ENCODE peak calls at places on chromosomes 2 and 18, in eight cellular contexts. One of them, this sample, is unnamed. For H3K27me3 and H3K4me1, the result is how much of the 10 kb centered on the place peaks cover.

GRCh38 chr2:143778981-143779380 is 649.8 kb downstream of the ARHGAP15 start:
- DNase-seq in GM23338: peak
- DNase-seq in cardiac muscle cell: no peak
- DNase-seq in left ventricle myocardium inferior: no peak
- DNase-seq in adrenal gland: no peak
- DNase-seq in upper lobe of right lung: no peak
- DNase-seq in HepG2: no peak
- DNase-seq in pancreas: no peak
- DNase-seq in this sample: no peak

GRCh38 chr2:145166716-145167115 is 646.8 kb upstream of the ZEB2 start:
- DNase-seq in left ventricle myocardium inferior: no peak
- DNase-seq in GM23338: no peak
- DNase-seq in pancreas: no peak
- DNase-seq in cardiac muscle cell: no peak
- DNase-seq in HepG2: no peak
- DNase-seq in adrenal gland: no peak
- DNase-seq in upper lobe of right lung: no peak
- DNase-seq in this sample: no peak

GRCh38 chr2:146992057-146992456 is 852.8 kb upstream of the ACVR2A start:
- DNase-seq in left ventricle myocardium inferior: no peak
- DNase-seq in HepG2: no peak
- DNase-seq in GM23338: no peak
- DNase-seq in cardiac muscle cell: peak
- DNase-seq in pancreas: no peak
- DNase-seq in adrenal gland: no peak
- DNase-seq in upper lobe of right lung: no peak
- DNase-seq in this sample: no peak

GRCh38 chr2:84958135-84959044 is 12.6 kb upstream of the KCMF1 start:
- DNase-seq in cardiac muscle cell: peak
- DNase-seq in GM23338: peak
- DNase-seq in upper lobe of right lung: peak
- DNase-seq in adrenal gland: no peak
- DNase-seq in pancreas: peak
- DNase-seq in left ventricle myocardium inferior: no peak
- DNase-seq in HepG2: peak
- DNase-seq in this sample: peak

GRCh38 chr2:232372231-232373208 is 6.0 kb upstream of the ALPP start:
- DNase-seq in left ventricle myocardium inferior: no peak
- DNase-seq in GM23338: no peak
- DNase-seq in adrenal gland: no peak
- DNase-seq in HepG2: no peak
- DNase-seq in cardiac muscle cell: peak
- DNase-seq in pancreas: no peak
- DNase-seq in upper lobe of right lung: peak
- DNase-seq in this sample: no peak

GRCh38 chr2:219404291-219404910 is 13.8 kb upstream of the DES start:
- DNase-seq in adrenal gland: no peak
- DNase-seq in upper lobe of right lung: no peak
- DNase-seq in cardiac muscle cell: no peak
- DNase-seq in left ventricle myocardium inferior: no peak
- DNase-seq in GM23338: peak
- DNase-seq in HepG2: no peak
- DNase-seq in pancreas: no peak
- DNase-seq in this sample: no peak

GRCh38 chr2:2910259-2910658 is 467.4 kb downstream of the EIPR1 start:
- DNase-seq in cardiac muscle cell: no peak
- DNase-seq in left ventricle myocardium inferior: no peak
- DNase-seq in pancreas: no peak
- DNase-seq in GM23338: no peak
- DNase-seq in upper lobe of right lung: no peak
- DNase-seq in adrenal gland: no peak
- DNase-seq in HepG2: no peak
- DNase-seq in this sample: no peak

GRCh38 chr2:85794491-85795121 is 40.8 kb downstream of the ATOH8 start:
- DNase-seq in GM23338: no peak
- DNase-seq in left ventricle myocardium inferior: no peak
- DNase-seq in HepG2: no peak
- DNase-seq in pancreas: no peak
- DNase-seq in cardiac muscle cell: no peak
- DNase-seq in upper lobe of right lung: peak
- DNase-seq in adrenal gland: no peak
- DNase-seq in this sample: no peak

GRCh38 chr2:223751012-223751411 is 86.4 kb downstream of the AP1S3 start:
- DNase-seq in left ventricle myocardium inferior: no peak
- DNase-seq in HepG2: peak
- DNase-seq in GM23338: no peak
- DNase-seq in upper lobe of right lung: no peak
- DNase-seq in pancreas: no peak
- DNase-seq in adrenal gland: no peak
- DNase-seq in cardiac muscle cell: no peak
- DNase-seq in this sample: no peak

GRCh38 chr2:197075754-197076337 is 149.3 kb upstream of the PGAP1 start:
- DNase-seq in GM23338: peak
- DNase-seq in upper lobe of right lung: no peak
- DNase-seq in adrenal gland: no peak
- DNase-seq in pancreas: no peak
- DNase-seq in cardiac muscle cell: peak
- DNase-seq in HepG2: peak
- DNase-seq in left ventricle myocardium inferior: no peak
- DNase-seq in this sample: no peak

GRCh38 chr2:102149243-102149642 is 6.7 kb downstream of the IL1R1 start:
- DNase-seq in cardiac muscle cell: no peak
- DNase-seq in HepG2: no peak
- DNase-seq in left ventricle myocardium inferior: no peak
- DNase-seq in pancreas: no peak
- DNase-seq in GM23338: no peak
- DNase-seq in upper lobe of right lung: no peak
- DNase-seq in adrenal gland: no peak
- DNase-seq in this sample: no peak

GRCh38 chr2:628651-629050 is 48.6 kb downstream of the TMEM18 start:
- DNase-seq in GM23338: no peak
- DNase-seq in HepG2: no peak
- DNase-seq in adrenal gland: no peak
- DNase-seq in cardiac muscle cell: no peak
- DNase-seq in left ventricle myocardium inferior: no peak
- DNase-seq in upper lobe of right lung: no peak
- DNase-seq in pancreas: no peak
- DNase-seq in this sample: no peak

GRCh38 chr2:41772697-41773096 is 275.1 kb upstream of the PKDCC start:
- DNase-seq in left ventricle myocardium inferior: no peak
- DNase-seq in GM23338: no peak
- DNase-seq in adrenal gland: no peak
- DNase-seq in pancreas: no peak
- DNase-seq in HepG2: no peak
- DNase-seq in upper lobe of right lung: no peak
- DNase-seq in cardiac muscle cell: no peak
- DNase-seq in this sample: no peak

GRCh38 chr2:186130678-186131511 is 355.2 kb upstream of the ZC3H15 start:
- DNase-seq in GM23338: peak
- DNase-seq in pancreas: no peak
- DNase-seq in upper lobe of right lung: no peak
- DNase-seq in left ventricle myocardium inferior: no peak
- DNase-seq in cardiac muscle cell: no peak
- DNase-seq in HepG2: no peak
- DNase-seq in adrenal gland: no peak
- DNase-seq in this sample: no peak

GRCh38 chr18:8816233-8816632 is 110.9 kb downstream of the MTCL1 start:
- DNase-seq in adrenal gland: no peak
- DNase-seq in GM23338: no peak
- DNase-seq in pancreas: no peak
- DNase-seq in cardiac muscle cell: peak
- DNase-seq in left ventricle myocardium inferior: no peak
- DNase-seq in HepG2: no peak
- DNase-seq in upper lobe of right lung: no peak
- DNase-seq in this sample: no peak

GRCh38 chr18:23137788-23138216 is 2.5 kb downstream of the CABLES1 start:
- DNase-seq in left ventricle myocardium inferior: no peak
- DNase-seq in upper lobe of right lung: no peak
- DNase-seq in cardiac muscle cell: no peak
- DNase-seq in HepG2: no peak
- DNase-seq in GM23338: no peak
- DNase-seq in pancreas: no peak
- DNase-seq in adrenal gland: no peak
- DNase-seq in this sample: peak

GRCh38 chr2:25700221-25700660 is 26.9 kb upstream of the DTNB start:
- DNase-seq in HepG2: peak
- DNase-seq in adrenal gland: peak
- DNase-seq in left ventricle myocardium inferior: no peak
- DNase-seq in upper lobe of right lung: peak
- DNase-seq in pancreas: no peak
- DNase-seq in cardiac muscle cell: peak
- DNase-seq in GM23338: peak
- DNase-seq in this sample: peak

GRCh38 chr2:10716581-10716980 is 4.8 kb upstream of the ATP6V1C2 start:
- DNase-seq in left ventricle myocardium inferior: no peak
- DNase-seq in upper lobe of right lung: no peak
- DNase-seq in cardiac muscle cell: no peak
- DNase-seq in pancreas: no peak
- DNase-seq in adrenal gland: no peak
- DNase-seq in GM23338: no peak
- DNase-seq in HepG2: no peak
- DNase-seq in this sample: no peak
- H3K27me3 ChIP-seq in left ventricle myocardium inferior: half or more
- H3K27me3 ChIP-seq in upper lobe of right lung: under half
- H3K27me3 ChIP-seq in cardiac muscle cell: half or more
- H3K27me3 ChIP-seq in pancreas: under half
- H3K27me3 ChIP-seq in adrenal gland: under half
- H3K27me3 ChIP-seq in GM23338: under half
- H3K27me3 ChIP-seq in HepG2: half or more
- H3K27me3 ChIP-seq in this sample: under half

GRCh38 chr2:133380991-133381390 is 187.3 kb downstream of the NCKAP5 start:
- DNase-seq in GM23338: no peak
- DNase-seq in HepG2: no peak
- DNase-seq in left ventricle myocardium inferior: no peak
- DNase-seq in pancreas: no peak
- DNase-seq in cardiac muscle cell: no peak
- DNase-seq in upper lobe of right lung: no peak
- DNase-seq in adrenal gland: no peak
- DNase-seq in this sample: no peak

GRCh38 chr2:133377599-133377998 is 190.7 kb downstream of the NCKAP5 start:
- DNase-seq in adrenal gland: no peak
- DNase-seq in HepG2: no peak
- DNase-seq in pancreas: no peak
- DNase-seq in GM23338: peak
- DNase-seq in left ventricle myocardium inferior: no peak
- DNase-seq in upper lobe of right lung: no peak
- DNase-seq in cardiac muscle cell: no peak
- DNase-seq in this sample: no peak

GRCh38 chr2:133379159-133379558 is 189.1 kb downstream of the NCKAP5 start:
- DNase-seq in left ventricle myocardium inferior: no peak
- DNase-seq in GM23338: no peak
- DNase-seq in cardiac muscle cell: no peak
- DNase-seq in pancreas: no peak
- DNase-seq in HepG2: no peak
- DNase-seq in upper lobe of right lung: no peak
- DNase-seq in adrenal gland: no peak
- DNase-seq in this sample: no peak

GRCh38 chr2:133377021-133377481 is 191.2 kb downstream of the NCKAP5 start:
- DNase-seq in pancreas: no peak
- DNase-seq in upper lobe of right lung: no peak
- DNase-seq in left ventricle myocardium inferior: no peak
- DNase-seq in cardiac muscle cell: no peak
- DNase-seq in GM23338: no peak
- DNase-seq in HepG2: no peak
- DNase-seq in adrenal gland: no peak
- DNase-seq in this sample: no peak

DNA sequence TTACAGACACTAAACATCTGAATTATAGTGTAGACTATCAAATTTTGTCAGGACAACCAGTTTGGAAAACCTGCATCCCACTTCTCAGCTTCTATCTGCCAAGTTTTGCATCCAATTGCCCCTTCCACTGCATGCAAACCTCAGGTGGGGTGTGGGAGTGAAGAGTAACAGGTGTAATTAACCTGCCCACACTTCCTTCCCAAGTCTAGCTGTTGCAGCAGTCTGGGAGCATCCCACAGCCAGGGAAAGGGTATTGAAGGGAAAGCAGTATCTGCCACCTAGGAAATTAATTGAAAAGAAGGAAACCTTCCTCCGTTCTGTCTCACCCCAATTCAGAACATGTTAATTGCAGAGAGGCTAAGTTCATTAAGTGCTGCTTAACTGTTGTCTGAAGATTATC is 189.9 kb downstream of the NCKAP5 start:
- DNase-seq in pancreas: no peak
- DNase-seq in HepG2: no peak
- DNase-seq in adrenal gland: no peak
- DNase-seq in GM23338: no peak
- DNase-seq in left ventricle myocardium inferior: no peak
- DNase-seq in cardiac muscle cell: no peak
- DNase-seq in upper lobe of right lung: no peak
- DNase-seq in this sample: no peak
- H3K4me1 ChIP-seq in pancreas: under half
- H3K4me1 ChIP-seq in HepG2: under half
- H3K4me1 ChIP-seq in adrenal gland: under half
- H3K4me1 ChIP-seq in GM23338: under half
- H3K4me1 ChIP-seq in left ventricle myocardium inferior: under half
- H3K4me1 ChIP-seq in cardiac muscle cell: under half
- H3K4me1 ChIP-seq in upper lobe of right lung: under half
- H3K4me1 ChIP-seq in this sample: under half

GRCh38 chr2:127561371-127561770 is 25.9 kb downstream of the MYO7B start:
- DNase-seq in pancreas: no peak
- DNase-seq in left ventricle myocardium inferior: no peak
- DNase-seq in HepG2: no peak
- DNase-seq in cardiac muscle cell: no peak
- DNase-seq in upper lobe of right lung: no peak
- DNase-seq in GM23338: no peak
- DNase-seq in adrenal gland: no peak
- DNase-seq in this sample: no peak
- H3K27ac ChIP-seq in pancreas: no peak
- H3K27ac ChIP-seq in left ventricle myocardium inferior: no peak
- H3K27ac ChIP-seq in HepG2: no peak
- H3K27ac ChIP-seq in cardiac muscle cell: no peak
- H3K27ac ChIP-seq in upper lobe of right lung: no peak
- H3K27ac ChIP-seq in GM23338: no peak
- H3K27ac ChIP-seq in adrenal gland: no peak
- H3K27ac ChIP-seq in this sample: no peak

GRCh38 chr2:46477912-46478311 is 1.5 kb upstream of the TMEM247 start:
- DNase-seq in pancreas: no peak
- DNase-seq in GM23338: no peak
- DNase-seq in HepG2: no peak
- DNase-seq in adrenal gland: no peak
- DNase-seq in left ventricle myocardium inferior: no peak
- DNase-seq in upper lobe of right lung: no peak
- DNase-seq in cardiac muscle cell: no peak
- DNase-seq in this sample: no peak

GRCh38 chr2:46481541-46482193 is 2.3 kb downstream of the TMEM247 start:
- DNase-seq in HepG2: no peak
- DNase-seq in adrenal gland: no peak
- DNase-seq in upper lobe of right lung: no peak
- DNase-seq in GM23338: no peak
- DNase-seq in left ventricle myocardium inferior: no peak
- DNase-seq in cardiac muscle cell: peak
- DNase-seq in pancreas: no peak
- DNase-seq in this sample: no peak

GRCh38 chr2:46479265-46479664 is at the start of gene TMEM247:
- DNase-seq in upper lobe of right lung: no peak
- DNase-seq in HepG2: no peak
- DNase-seq in left ventricle myocardium inferior: no peak
- DNase-seq in cardiac muscle cell: no peak
- DNase-seq in adrenal gland: no peak
- DNase-seq in GM23338: no peak
- DNase-seq in pancreas: no peak
- DNase-seq in this sample: no peak

GRCh38 chr2:46482490-46482889 is 3.1 kb downstream of the TMEM247 start:
- DNase-seq in HepG2: no peak
- DNase-seq in adrenal gland: no peak
- DNase-seq in left ventricle myocardium inferior: no peak
- DNase-seq in pancreas: no peak
- DNase-seq in GM23338: no peak
- DNase-seq in cardiac muscle cell: no peak
- DNase-seq in upper lobe of right lung: no peak
- DNase-seq in this sample: no peak

GRCh38 chr2:46480562-46480961 is 1.2 kb downstream of the TMEM247 start:
- DNase-seq in pancreas: no peak
- DNase-seq in GM23338: no peak
- DNase-seq in left ventricle myocardium inferior: no peak
- DNase-seq in upper lobe of right lung: no peak
- DNase-seq in HepG2: no peak
- DNase-seq in cardiac muscle cell: no peak
- DNase-seq in adrenal gland: no peak
- DNase-seq in this sample: no peak
- H3K27me3 ChIP-seq in pancreas: under half
- H3K27me3 ChIP-seq in GM23338: under half
- H3K27me3 ChIP-seq in left ventricle myocardium inferior: under half
- H3K27me3 ChIP-seq in upper lobe of right lung: under half
- H3K27me3 ChIP-seq in HepG2: under half
- H3K27me3 ChIP-seq in cardiac muscle cell: under half
- H3K27me3 ChIP-seq in adrenal gland: under half
- H3K27me3 ChIP-seq in this sample: under half

This sample was measured in small intestine.